ENCODE peak calls at places on chromosomes 6 and 20, in four cellular contexts. O, P, D and N are unnamed samples.

GRCh38 chr6:99821164-99821563 is 172.9 kb downstream of the MCHR2 start:
- DNase-seq in O (no peak), P (peak), D (no peak), N (no peak)

GRCh38 chr6:131073577-131073976 is 10.5 kb upstream of the EPB41L2 start:
- DNase-seq in O (no peak), P (no peak), D (no peak), N (no peak)

GRCh38 chr20:18388860-18389259 is 78.0 kb downstream of the DZANK1 start:
- DNase-seq in O (peak), P (peak), D (no peak), N (peak)

GRCh38 chr20:37911838-37912273 is 8.9 kb downstream of the VSTM2L start:
- DNase-seq in O (no peak), P (peak), D (peak), N (peak)

GRCh38 chr20:36246410-36246809 is 10.1 kb downstream of the AAR2 start:
- DNase-seq in O (no peak), P (no peak), D (peak), N (no peak)

GRCh38 chr20:8089668-8090067 is 42.4 kb upstream of the PLCB1 start:
- DNase-seq in O (no peak), P (no peak), D (no peak), N (no peak)

GRCh38 chr6:134903448-134903847 is 46.5 kb downstream of the ALDH8A1 start:
- DNase-seq in O (no peak), P (no peak), D (no peak), N (no peak)

GRCh38 chr6:2663123-2663522 is 87.6 kb downstream of the MYLK4 start:
- DNase-seq in O (no peak), P (no peak), D (no peak), N (no peak)

GRCh38 chr20:45919536-45919933 is 7.6 kb upstream of the PLTP start:
- DNase-seq in O (no peak), P (no peak), D (peak), N (peak)

GRCh38 chr6:43681303-43681702 is 6.3 kb downstream of the MRPS18A start:
- DNase-seq in O (no peak), P (no peak), D (no peak), N (no peak)

GRCh38 chr6:40792183-40792582 is 205.0 kb upstream of the LRFN2 start:
- DNase-seq in O (no peak), P (no peak), D (no peak), N (no peak)

GRCh38 chr6:116166369-116166768 is 40.4 kb upstream of the COL10A1 start:
- DNase-seq in O (no peak), P (no peak), D (no peak), N (no peak)

GRCh38 chr20:7665311-7665863 is 274.9 kb downstream of the HAO1 start:
- DNase-seq in O (no peak), P (no peak), D (no peak), N (peak)

GRCh38 chr20:4866429-4866828 is 134.9 kb downstream of the SLC23A2 start:
- DNase-seq in O (no peak), P (peak), D (no peak), N (no peak)

GRCh38 chr6:15516923-15517560 is 145.8 kb downstream of the DTNBP1 start:
- DNase-seq in O (no peak), P (no peak), D (peak), N (no peak)

GRCh38 chr6:71289802-71290175 is 1.2 kb downstream of the OGFRL1 start:
- DNase-seq in O (no peak), P (no peak), D (no peak), N (no peak)
- H3K4me3 ChIP-seq in O (peak), P (peak), D (peak), N (peak)

DNA sequence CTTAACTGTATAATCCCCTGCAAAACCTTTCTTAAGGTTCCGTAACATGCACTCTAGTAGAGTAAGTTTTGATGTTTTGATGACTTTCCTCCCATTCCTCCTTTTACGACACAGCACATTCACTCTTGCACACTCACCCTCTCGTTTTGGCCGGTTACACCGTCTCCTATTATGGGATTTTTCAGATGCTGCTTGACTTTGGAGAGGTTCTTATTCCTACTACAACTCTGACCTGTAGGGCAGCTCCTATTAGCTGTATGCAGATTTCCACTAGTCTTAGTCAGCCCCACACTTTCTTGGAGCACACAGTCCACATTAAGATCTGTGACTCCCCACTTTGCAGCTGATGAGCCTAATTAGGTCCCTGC is 223.7 kb upstream of the SYNCRIP start:
- DNase-seq in O (no peak), P (no peak), D (no peak), N (peak)
- H3K4me3 ChIP-seq in O (no peak), P (no peak), D (peak), N (peak)

GRCh38 chr6:124613050-124613449 is 349.2 kb upstream of the RNF217 start:
- DNase-seq in O (no peak), P (no peak), D (no peak), N (no peak)

GRCh38 chr6:124607119-124607627 is 355.1 kb upstream of the RNF217 start:
- DNase-seq in O (no peak), P (no peak), D (no peak), N (no peak)
- H3K4me3 ChIP-seq in O (no peak), P (no peak), D (no peak), N (no peak)

GRCh38 chr20:50484271-50484976 is 25.8 kb upstream of the PTPN1 start:
- DNase-seq in O (no peak), P (no peak), D (no peak), N (no peak)
- H3K4me3 ChIP-seq in O (no peak), P (no peak), D (peak), N (no peak)

GRCh38 chr6:34525431-34526175 is 30.5 kb downstream of the SPDEF start:
- DNase-seq in O (no peak), P (no peak), D (no peak), N (no peak)

GRCh38 chr6:34526241-34526972 is 29.7 kb downstream of the SPDEF start:
- DNase-seq in O (no peak), P (no peak), D (no peak), N (no peak)

GRCh38 chr6:34527751-34528670 is 28.1 kb downstream of the SPDEF start:
- DNase-seq in O (no peak), P (no peak), D (no peak), N (no peak)

GRCh38 chr6:34528996-34529664 is 27.0 kb downstream of the SPDEF start:
- DNase-seq in O (no peak), P (no peak), D (no peak), N (no peak)

DNA sequence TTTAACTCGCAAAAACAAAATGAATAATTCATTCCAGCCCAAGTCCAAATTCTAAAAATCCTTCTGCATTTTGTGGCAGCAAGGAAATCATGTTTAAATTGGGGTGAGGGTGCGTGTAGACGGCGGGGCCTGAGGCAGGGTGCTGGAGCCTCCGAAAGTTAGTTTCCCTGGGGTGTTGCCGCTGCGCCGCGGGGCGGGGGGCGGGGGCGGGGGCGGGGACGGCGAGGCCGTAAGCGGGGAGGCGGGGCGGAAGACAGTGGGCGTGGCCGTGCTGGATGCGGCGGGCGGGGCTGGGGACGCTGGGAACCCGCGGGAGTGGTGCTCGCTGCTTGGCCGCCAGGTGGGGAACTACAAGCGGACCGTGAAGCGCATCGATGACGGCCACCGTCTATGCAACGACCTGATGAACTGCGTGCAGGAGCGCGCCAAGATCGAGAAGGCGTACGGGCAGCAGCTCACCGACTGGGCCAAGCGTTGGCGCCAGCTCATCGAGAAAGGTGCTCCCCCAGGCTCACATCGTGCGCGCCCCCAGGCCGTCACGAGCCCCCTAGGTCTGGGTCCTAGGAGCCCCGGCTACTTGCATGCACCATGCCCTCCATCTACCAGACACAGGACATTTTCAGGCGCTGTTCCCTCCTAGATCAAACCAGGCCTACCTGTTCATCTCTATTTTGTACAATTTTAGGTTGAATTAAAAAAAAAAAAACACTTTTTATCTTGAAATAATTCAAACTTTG is 29.0 kb downstream of the SPDEF start:
- DNase-seq in O (peak), P (peak), D (peak), N (peak)
- H3K4me3 ChIP-seq in O (peak), P (peak), D (peak), N (peak)

DNA sequence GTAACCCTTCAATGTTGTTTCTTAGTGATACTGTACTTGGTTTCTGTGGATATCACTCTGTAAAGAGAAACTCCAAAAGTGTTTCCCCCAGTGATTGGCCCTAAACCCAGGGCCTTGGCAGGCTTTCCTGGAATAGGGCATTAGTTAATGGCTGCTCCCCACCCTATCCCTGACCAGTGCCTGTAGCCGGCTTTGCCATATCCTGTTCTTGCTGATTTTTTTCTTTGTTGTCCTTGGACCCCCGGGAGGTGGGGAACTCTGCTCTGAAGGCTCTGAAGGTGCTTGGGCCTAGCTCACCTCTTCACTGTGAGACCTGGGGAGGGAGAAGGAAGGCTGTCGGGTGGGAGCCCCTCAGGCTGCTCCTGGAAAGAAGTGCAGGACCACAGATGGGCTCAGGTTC is 120.1 kb downstream of the TCP11 start:
- DNase-seq in O (no peak), P (no peak), D (no peak), N (no peak)
- H3K4me3 ChIP-seq in O (no peak), P (no peak), D (peak), N (no peak)